ENCODE peak calls at places on chromosomes 11 and 22, in five cellular contexts. C, I, E, M and O are unnamed samples.
A peak's percentile ranks its signal among the peaks of the same experiment; 100 is the strongest.

GRCh38 chr11:107177106-107177477 is 158.8 kb upstream of the GUCY1A2 start:
- DNase-seq in E (no peak), M (no peak), I (no peak), C (no peak), O (peak; percentile 34)

GRCh38 chr11:10375280-10376048 is 70.6 kb downstream of the ADM start:
- DNase-seq in E (no peak), I (no peak), C (no peak), M (peak; percentile 77), O (no peak)

GRCh38 chr22:50705219-50705691 is 32.6 kb downstream of the SHANK3 start:
- DNase-seq in C (peak; percentile 60), I (no peak), E (peak; percentile 42), M (peak; percentile 66), O (peak; percentile 85)

GRCh38 chr11:44894217-44894617 is 56.5 kb downstream of the TP53I11 start:
- DNase-seq in E (peak; percentile 84), M (peak; percentile 16), I (peak; percentile 49), C (peak; percentile 97), O (no peak)

GRCh38 chr11:20406484-20406883 is 19.0 kb downstream of the PRMT3 start:
- DNase-seq in I (no peak), M (no peak), C (no peak), E (no peak), O (no peak)

GRCh38 chr11:2665747-2666710 is 33.8 kb downstream of the KCNQ1OT1 start:
- DNase-seq in M (no peak), C (peak; percentile 32), I (no peak), E (no peak), O (peak; percentile 42)

GRCh38 chr11:128627666-128628342 is 40.4 kb upstream of the ETS1 start:
- DNase-seq in M (no peak), E (no peak), I (no peak), C (no peak), O (no peak)

GRCh38 chr11:35427158-35427557 is 7.8 kb upstream of the SLC1A2 start:
- DNase-seq in I (no peak), M (peak; percentile 39), E (no peak), C (peak; percentile 84), O (no peak)

GRCh38 chr22:27791494-27792241 is 9.9 kb downstream of the MN1 start:
- DNase-seq in I (no peak), M (no peak), E (no peak), C (peak; percentile 62), O (no peak)

GRCh38 chr22:21845558-21846452 is 21.6 kb downstream of the MAPK1 start:
- DNase-seq in C (no peak), M (no peak), E (no peak), I (no peak), O (no peak)

GRCh38 chr22:49961601-49962011 is 1.0 kb downstream of the PIM3 start:
- DNase-seq in C (peak; percentile 93), I (peak; percentile 23), E (peak; percentile 11), M (no peak), O (peak; percentile 87)

GRCh38 chr11:107591098-107591445 is at the start of gene ELMOD1:
- DNase-seq in C (peak; percentile 90), M (peak; percentile 24), E (peak; percentile 62), I (no peak), O (no peak)

GRCh38 chr11:9825895-9826294 is 162.0 kb downstream of the SWAP70 start:
- DNase-seq in M (no peak), E (no peak), C (no peak), I (no peak), O (no peak)

GRCh38 chr11:58926251-58926650 is 13.0 kb upstream of the GLYATL1 start:
- DNase-seq in C (no peak), E (no peak), M (no peak), I (no peak), O (no peak)

GRCh38 chr11:34650528-34650927 is 29.6 kb downstream of the EHF start:
- DNase-seq in C (no peak), E (no peak), I (no peak), M (no peak), O (no peak)

GRCh38 chr11:33912405-33913361 is 20.8 kb upstream of the LMO2 start:
- DNase-seq in C (peak; percentile 90), M (peak; percentile 84), E (no peak), I (no peak), O (no peak)

GRCh38 chr22:37462983-37463382 is 23.2 kb downstream of the MFNG start:
- DNase-seq in E (peak; percentile 62), I (no peak), M (no peak), C (no peak), O (no peak)

GRCh38 chr22:35043251-35043931 is 22.6 kb upstream of the ISX start:
- DNase-seq in M (no peak), C (no peak), E (peak; percentile 34), I (no peak), O (no peak)
- TF ChIP-seq CTCF in M (peak; percentile 27), C (peak; percentile 25), E (peak; percentile 22), I (no peak), O (peak; percentile 23)

GRCh38 chr22:43481528-43482309 is 69.9 kb downstream of the MPPED1 start:
- DNase-seq in E (peak; percentile 39), M (no peak), C (peak; percentile 86), I (no peak), O (no peak)
- TF ChIP-seq CTCF in E (no peak), M (no peak), C (no peak), I (no peak), O (no peak)

GRCh38 chr11:97607301-97608000 is 1217.6 kb downstream of the JRKL start:
- DNase-seq in E (no peak), I (no peak), C (no peak), M (no peak), O (no peak)

GRCh38 chr11:97610854-97611253 is 1221.0 kb downstream of the JRKL start:
- DNase-seq in I (no peak), C (no peak), E (no peak), M (no peak), O (no peak)

GRCh38 chr11:97614571-97614970 is 1224.8 kb downstream of the JRKL start:
- DNase-seq in C (no peak), I (no peak), M (peak; percentile 45), E (no peak), O (no peak)

GRCh38 chr11:97611345-97611744 is 1221.5 kb downstream of the JRKL start:
- DNase-seq in E (no peak), M (no peak), C (no peak), I (no peak), O (peak; percentile 75)

DNA sequence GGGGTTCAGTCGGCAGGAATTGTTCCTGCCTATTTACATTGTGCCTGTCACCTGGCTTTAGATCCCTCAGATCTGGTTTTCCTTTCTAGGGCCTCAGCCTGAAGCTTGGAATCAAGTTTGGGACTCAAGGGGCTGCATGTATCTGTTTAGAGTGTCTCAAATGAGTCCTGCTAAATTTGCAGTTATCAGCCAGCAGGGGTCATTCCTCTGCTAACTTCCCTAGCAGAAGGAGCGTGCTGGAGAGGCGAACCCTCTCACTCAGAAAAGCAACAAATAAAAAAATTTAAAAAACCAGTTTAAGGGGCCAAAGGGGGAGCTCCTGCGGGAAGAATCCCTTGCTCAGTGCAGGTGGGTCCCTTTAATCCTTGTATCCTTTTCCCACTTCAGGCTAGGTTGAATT is 1220.2 kb downstream of the JRKL start:
- DNase-seq in C (no peak), M (no peak), E (no peak), I (no peak), O (no peak)
- TF ChIP-seq CTCF in C (no peak), M (peak; percentile 41), E (no peak), I (no peak), O (peak; percentile 54)

GRCh38 chr11:114059278-114059983 is at the start of gene ZBTB16:
- DNase-seq in I (no peak), E (peak; percentile 46), M (no peak), C (peak; percentile 75), O (peak; percentile 95)
- TF ChIP-seq CTCF in I (no peak), E (no peak), M (no peak), C (no peak), O (peak; percentile 68)

DNA sequence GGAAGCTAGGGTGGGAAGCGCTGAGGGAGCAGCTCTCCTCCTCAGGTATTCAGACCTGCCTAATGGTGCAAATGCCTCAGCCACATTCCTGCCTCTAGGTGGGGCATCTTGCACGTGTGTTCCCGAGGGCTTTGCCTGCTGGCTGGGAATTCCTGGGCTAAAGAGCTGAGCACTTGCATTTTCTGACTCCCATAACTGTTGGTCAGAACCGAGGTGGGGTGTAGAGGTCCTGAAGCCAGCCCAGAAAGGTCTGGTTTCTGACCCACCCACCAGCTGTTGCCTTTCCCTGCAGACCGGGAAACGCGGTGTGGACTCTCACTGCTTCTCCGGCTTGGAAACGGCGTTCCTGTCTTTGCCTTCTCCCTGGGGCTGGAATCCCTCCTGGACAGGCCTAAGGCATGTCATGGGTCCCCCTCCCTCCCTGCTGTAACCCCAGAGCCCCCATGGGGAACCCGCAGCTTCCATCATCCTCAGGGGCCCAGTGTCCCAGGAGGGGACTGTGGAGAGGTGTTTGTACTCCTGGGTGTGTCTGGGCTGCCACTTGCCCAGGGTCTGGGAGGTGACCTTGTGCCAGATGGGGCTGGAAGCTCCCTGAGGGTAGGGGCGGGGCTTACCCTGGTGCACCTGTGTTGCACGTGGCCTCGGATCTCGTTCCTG is 24.0 kb upstream of the SMIM38 start:
- DNase-seq in I (peak; percentile 50), C (peak; percentile 92), M (peak; percentile 53), E (peak; percentile 56), O (no peak)
- TF ChIP-seq CTCF in I (no peak), C (peak; percentile 79), M (peak; percentile 93), E (peak; percentile 78), O (peak; percentile 94)

GRCh38 chr22:39967103-39967829 is 7.1 kb downstream of the TMA7B start:
- DNase-seq in C (peak; percentile 93), E (no peak), I (no peak), M (peak; percentile 40), O (no peak)

GRCh38 chr22:39970742-39971141 is 10.5 kb downstream of the TMA7B start:
- DNase-seq in I (no peak), M (no peak), C (no peak), E (no peak), O (no peak)

GRCh38 chr22:39967996-39968968 is 8.1 kb downstream of the TMA7B start:
- DNase-seq in M (no peak), I (no peak), C (no peak), E (no peak), O (no peak)

GRCh38 chr22:39965749-39966148 is 5.6 kb downstream of the TMA7B start:
- DNase-seq in I (no peak), E (no peak), M (no peak), C (no peak), O (no peak)

DNA sequence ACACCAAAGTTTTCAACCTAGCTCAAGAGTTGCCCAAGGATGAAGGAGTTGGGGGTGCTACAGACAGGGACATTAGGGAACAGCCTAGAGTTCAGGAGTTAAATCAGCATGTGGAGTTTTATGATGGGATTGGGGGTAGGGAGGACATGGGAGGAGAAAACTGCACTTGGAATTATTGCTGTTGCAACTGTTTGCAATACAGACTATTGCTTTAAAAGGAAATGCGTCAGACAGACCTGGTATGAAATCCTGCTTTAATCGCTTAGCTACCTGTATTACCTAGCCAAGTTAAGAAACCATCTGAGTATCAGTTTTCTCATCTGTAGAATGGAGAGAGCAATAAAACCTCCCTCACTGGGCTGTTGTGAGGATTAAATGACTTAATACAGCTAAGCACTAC is 6.3 kb downstream of the TMA7B start:
- DNase-seq in I (no peak), E (no peak), C (peak; percentile 62), M (no peak), O (no peak)
- TF ChIP-seq CTCF in I (no peak), E (no peak), C (no peak), M (no peak), O (no peak)

GRCh38 chr11:65591939-65592814 is 3.4 kb downstream of the KCNK7 start:
- DNase-seq in M (no peak), E (peak; percentile 58), I (no peak), C (peak; percentile 94), O (no peak)
- TF ChIP-seq CTCF in M (peak; percentile 22), E (no peak), I (no peak), C (no peak), O (no peak)

GRCh38 chr11:32323814-32324130 is 111.6 kb downstream of the WT1 start:
- DNase-seq in E (no peak), M (no peak), I (no peak), C (no peak), O (no peak)
- TF ChIP-seq CTCF in E (peak; percentile 48), M (no peak), I (no peak), C (no peak), O (peak; percentile 35)